ENCODE peak calls at places on chromosomes 13 and 19, in ten cellular contexts. L is AG09309, P is cardiac fibroblast, X is HCT116, M is epithelial cell of esophagus, Z is upper lobe of right lung, Q is spleen, G is mucosa of descending colon, B is Peyer's patch, I is AG10803. O is an unnamed sample.
A peak's percentile ranks its signal among the peaks of the same experiment; 100 is the strongest.

GRCh38 chr13:23391752-23392151 is 41.8 kb downstream of the SACS start:
- DNase-seq in L (peak; percentile 33), P (peak; percentile 26), X (no peak), M (no peak), Z (no peak), Q (no peak), G (no peak), B (no peak), I (peak; percentile 43), O (no peak)

GRCh38 chr13:48761256-48761655 is 107.5 kb downstream of the CYSLTR2 start:
- DNase-seq in L (no peak), P (no peak), X (no peak), M (no peak), Z (no peak), Q (no peak), G (no peak), B (no peak), I (no peak), O (no peak)

GRCh38 chr13:26257049-26257448 is 3.1 kb downstream of the CDK8 start:
- DNase-seq in L (no peak), P (no peak), X (no peak), M (no peak), Z (no peak), Q (no peak), G (no peak), B (no peak), I (no peak), O (no peak)

GRCh38 chr13:104796581-104796980 is 1730.4 kb upstream of the SLC10A2 start:
- DNase-seq in L (no peak), P (peak; percentile 8), X (no peak), M (no peak), Z (no peak), Q (no peak), G (no peak), B (no peak), I (no peak), O (no peak)

GRCh38 chr13:23921451-23921888 is 24.2 kb upstream of the C1QTNF9B start:
- DNase-seq in L (peak; percentile 31), P (peak; percentile 78), X (peak; percentile 23), M (peak; percentile 72), Z (no peak), Q (no peak), G (no peak), B (no peak), I (peak; percentile 71), O (peak; percentile 51)

GRCh38 chr13:92734545-92734944 is 492.1 kb upstream of the GPC6 start:
- DNase-seq in L (no peak), P (no peak), X (no peak), M (no peak), Z (no peak), Q (no peak), G (no peak), B (no peak), I (no peak), O (no peak)

GRCh38 chr13:18948012-18948663 is 233.5 kb downstream of the TUBA3C start:
- DNase-seq in L (no peak), P (no peak), X (no peak), M (no peak), Z (peak; percentile 49), Q (peak; percentile 51), G (peak; percentile 15), B (peak; percentile 33), I (no peak), O (no peak)

GRCh38 chr13:32585625-32586021 is 629 bp upstream of the PDS5B start:
- DNase-seq in L (no peak), P (no peak), X (no peak), M (no peak), Z (no peak), Q (peak; percentile 77), G (no peak), B (no peak), I (peak; percentile 62), O (no peak)

GRCh38 chr13:43116242-43116641 is 92.9 kb downstream of the DNAJC15 start:
- DNase-seq in L (no peak), P (no peak), X (no peak), M (no peak), Z (no peak), Q (no peak), G (no peak), B (no peak), I (no peak), O (no peak)

GRCh38 chr19:29576043-29576442 is 30.0 kb upstream of the POP4 start:
- DNase-seq in L (no peak), P (peak; percentile 22), X (no peak), M (no peak), Z (no peak), Q (no peak), G (no peak), B (no peak), I (peak; percentile 5), O (no peak)

GRCh38 chr19:677201-677600 is 1.0 kb downstream of the FSTL3 start:
- DNase-seq in L (peak; percentile 25), P (peak; percentile 91), X (no peak), M (peak; percentile 86), Z (peak; percentile 86), Q (no peak), G (peak; percentile 74), B (no peak), I (peak; percentile 82), O (no peak)

GRCh38 chr13:75785130-75785529 is 149.0 kb downstream of the LMO7 start:
- DNase-seq in L (no peak), P (peak; percentile 77), X (no peak), M (no peak), Z (no peak), Q (no peak), G (no peak), B (no peak), I (peak; percentile 57), O (no peak)

GRCh38 chr19:17871032-17871877 is 490 bp upstream of the SLC5A5 start:
- DNase-seq in L (no peak), P (no peak), X (no peak), M (no peak), Z (no peak), Q (no peak), G (no peak), B (no peak), I (no peak), O (no peak)

GRCh38 chr13:105627270-105627669 is 908.2 kb downstream of the EFNB2 start:
- DNase-seq in L (no peak), P (peak; percentile 62), X (no peak), M (peak; percentile 58), Z (no peak), Q (no peak), G (no peak), B (no peak), I (no peak), O (no peak)

DNA sequence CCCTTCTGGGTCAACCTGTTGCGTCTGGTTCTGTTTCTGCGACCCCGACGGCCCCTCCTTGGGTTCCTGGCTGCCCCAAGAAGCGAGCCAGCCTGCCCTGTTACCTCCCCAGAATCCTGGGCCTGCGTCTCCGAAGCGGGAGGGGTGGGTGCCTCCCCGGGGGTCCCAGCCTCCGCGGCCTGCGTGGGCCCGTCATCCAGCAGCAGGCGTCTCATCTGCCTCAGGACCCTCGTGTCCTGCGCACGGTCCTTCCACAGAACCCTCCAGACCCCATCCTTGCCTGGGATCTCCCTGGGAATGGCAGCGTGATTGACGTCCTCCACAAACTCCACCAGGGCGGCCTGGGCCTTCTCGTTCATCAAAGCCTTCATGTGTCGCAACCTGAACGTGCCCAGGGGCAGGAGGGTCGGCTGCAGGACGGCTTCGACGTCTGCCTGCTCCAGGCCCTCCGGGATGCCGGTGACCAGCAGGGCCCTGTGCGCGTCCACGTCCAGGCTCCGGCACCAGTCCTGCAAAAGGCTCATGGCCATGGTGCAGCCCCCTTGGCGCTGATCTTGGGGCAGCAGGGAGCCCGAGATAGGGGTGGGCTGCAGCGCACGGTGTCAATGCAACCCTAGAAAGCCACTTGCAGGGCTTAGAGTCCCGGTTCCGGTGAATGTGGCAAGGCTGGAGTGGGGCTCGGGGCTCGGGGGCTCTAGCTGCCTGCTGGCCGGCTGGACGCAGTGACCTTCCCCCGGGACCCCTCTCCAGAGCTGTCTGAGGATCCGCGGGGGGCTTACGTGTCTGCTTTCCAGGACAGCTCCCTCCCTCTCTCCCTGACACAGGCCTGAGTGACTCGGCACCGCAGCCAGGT is 505 bp downstream of the PNMA8B start:
- DNase-seq in L (no peak), P (no peak), X (no peak), M (no peak), Z (no peak), Q (no peak), G (no peak), B (no peak), I (no peak), O (no peak)
- H3K4me3 ChIP-seq in L (no peak overlapping the region), P (peak overlapping the region; percentile 31), X (no peak overlapping the region), M (no peak overlapping the region), Z (peak overlapping the region; percentile 28), Q (peak overlapping the region; percentile 48), G (no peak overlapping the region), B (no peak overlapping the region), I (peak overlapping the region; percentile 50), O (no peak overlapping the region)

DNA sequence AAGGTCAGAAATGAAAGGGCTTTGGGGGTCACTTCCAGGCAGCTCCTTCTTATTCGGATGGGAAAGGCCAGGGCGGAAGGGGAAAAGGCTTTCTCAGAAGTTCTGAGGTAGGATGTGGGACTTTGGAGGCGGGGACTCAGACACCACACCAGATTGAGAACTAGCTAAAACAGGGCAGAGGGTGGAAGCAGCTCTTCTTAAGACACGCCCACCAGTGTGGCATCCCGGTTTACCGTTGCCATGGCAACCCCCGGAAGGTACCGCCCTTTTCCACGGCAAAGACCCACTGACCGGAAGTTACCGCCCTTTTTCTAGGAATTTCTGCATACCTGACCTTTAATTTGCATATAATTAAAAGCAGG is 3.8 kb upstream of the LILRA5 start:
- DNase-seq in L (no peak), P (no peak), X (no peak), M (no peak), Z (peak; percentile 85), Q (peak; percentile 85), G (no peak), B (no peak), I (no peak), O (no peak)
- H3K4me3 ChIP-seq in L (no peak overlapping the region), P (no peak overlapping the region), X (no peak overlapping the region), M (no peak overlapping the region), Z (peak overlapping the region; percentile 19), Q (no peak overlapping the region), G (no peak overlapping the region), B (no peak overlapping the region), I (no peak overlapping the region), O (no peak overlapping the region)

DNA sequence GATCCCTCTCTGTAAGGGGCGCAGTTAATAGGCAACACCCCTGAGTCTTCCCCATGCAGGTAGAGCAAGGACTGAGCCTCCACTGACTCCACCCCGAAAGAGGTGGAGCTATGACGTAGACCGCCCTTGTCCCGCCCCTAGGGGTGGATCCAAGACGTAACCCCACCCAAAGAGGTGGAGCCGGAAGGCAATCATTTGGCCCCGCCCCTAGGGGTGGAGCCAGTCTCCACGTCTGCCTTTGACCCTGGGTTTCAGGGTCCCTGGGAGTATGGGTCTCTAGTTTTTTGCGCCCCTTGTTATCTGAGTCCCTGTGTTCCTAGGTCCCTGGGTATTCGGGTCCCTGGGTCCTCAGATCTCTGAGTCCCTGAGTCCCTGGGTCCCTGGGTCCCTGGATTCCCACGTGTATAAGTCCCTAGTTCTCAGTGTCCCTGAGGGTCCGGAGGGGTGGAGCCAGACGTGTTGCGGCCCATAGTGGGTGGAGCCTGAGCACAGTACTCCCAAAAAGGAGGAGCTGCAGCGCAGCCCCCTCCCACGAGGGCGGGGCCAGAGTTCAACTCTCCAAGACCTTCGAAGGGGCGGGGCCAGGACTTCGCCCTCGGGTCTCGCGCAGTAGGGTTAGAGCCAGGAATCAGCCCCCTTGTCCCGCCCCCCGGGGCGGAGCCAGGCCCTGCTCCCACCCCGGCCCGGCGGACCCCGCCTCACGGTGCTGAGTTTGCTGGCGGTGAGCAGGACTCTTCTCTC is 5.3 kb downstream of the DENND1C start:
- DNase-seq in L (no peak), P (peak; percentile 56), X (peak; percentile 54), M (peak; percentile 83), Z (peak; percentile 93), Q (peak; percentile 83), G (peak; percentile 91), B (peak; percentile 95), I (peak; percentile 12), O (no peak)
- H3K4me3 ChIP-seq in L (no peak overlapping the region), P (no peak overlapping the region), X (no peak overlapping the region), M (peak overlapping the region; percentile 35), Z (peak overlapping the region; percentile 21), Q (no peak overlapping the region), G (no peak overlapping the region), B (no peak overlapping the region), I (no peak overlapping the region), O (no peak overlapping the region)

GRCh38 chr19:2834294-2834871 is 6.9 kb upstream of the ZNF555 start:
- DNase-seq in L (no peak), P (peak; percentile 11), X (no peak), M (no peak), Z (no peak), Q (no peak), G (no peak), B (no peak), I (no peak), O (no peak)
- H3K4me3 ChIP-seq in L (no peak overlapping the region), P (no peak overlapping the region), X (no peak overlapping the region), M (no peak overlapping the region), Z (no peak overlapping the region), Q (no peak overlapping the region), G (no peak overlapping the region), B (no peak overlapping the region), I (no peak overlapping the region), O (no peak overlapping the region)

O was measured in HAP-1.